ENCODE peak calls at places on chromosomes 5 and 9, in four cellular contexts. S is IMR-90, W is HepG2, D is K562. K is an unnamed sample.

GRCh38 chr5:95029569-95030366 is 255.1 kb downstream of the MCTP1 start:
- DNase-seq in W (no peak), S (no peak), D (no peak), K (no peak)

GRCh38 chr5:75461679-75462078 is 49.8 kb downstream of the CERT1 start:
- DNase-seq in W (no peak), D (no peak), S (peak), K (no peak)

GRCh38 chr9:133120343-133121199 is 469 bp downstream of the RALGDS start:
- DNase-seq in D (no peak), W (no peak), S (no peak), K (no peak)

GRCh38 chr5:76477061-76477460 is 74.0 kb downstream of the IQGAP2 start:
- DNase-seq in S (no peak), D (no peak), W (no peak), K (no peak)

GRCh38 chr9:137989999-137990715 is 112.6 kb downstream of the CACNA1B start:
- DNase-seq in D (no peak), W (no peak), S (no peak), K (no peak)

GRCh38 chr5:17089001-17089400 is 128.4 kb upstream of the BASP1 start:
- DNase-seq in D (no peak), W (no peak), S (no peak), K (no peak)

GRCh38 chr5:109316631-109317030 is 93.1 kb downstream of the PJA2 start:
- DNase-seq in W (no peak), D (no peak), S (peak), K (peak)

GRCh38 chr9:96453625-96454024 is 3.7 kb downstream of the HABP4 start:
- DNase-seq in W (peak), S (peak), D (no peak), K (peak)

GRCh38 chr5:81783401-81783800 is 32.5 kb upstream of the SSBP2 start:
- DNase-seq in W (no peak), S (no peak), D (no peak), K (no peak)
- TF ChIP-seq MAZ in W (no peak), S (no peak), D (no peak), K (no peak)

GRCh38 chr5:142357469-142358090 is 32.8 kb upstream of the SPRY4 start:
- DNase-seq in S (peak), D (no peak), W (no peak), K (no peak)

GRCh38 chr5:142356716-142357468 is 32.1 kb upstream of the SPRY4 start:
- DNase-seq in D (peak), S (peak), W (peak), K (peak)

GRCh38 chr5:142358121-142358520 is 33.3 kb upstream of the SPRY4 start:
- DNase-seq in S (no peak), W (no peak), D (no peak), K (no peak)

GRCh38 chr5:142358648-142359047 is 33.8 kb upstream of the SPRY4 start:
- DNase-seq in W (no peak), S (no peak), D (no peak), K (no peak)

GRCh38 chr5:142356318-142356715 is 31.5 kb upstream of the SPRY4 start:
- DNase-seq in W (no peak), S (peak), D (no peak), K (no peak)
- TF ChIP-seq MAZ in W (no peak), S (no peak), D (no peak), K (no peak)

DNA sequence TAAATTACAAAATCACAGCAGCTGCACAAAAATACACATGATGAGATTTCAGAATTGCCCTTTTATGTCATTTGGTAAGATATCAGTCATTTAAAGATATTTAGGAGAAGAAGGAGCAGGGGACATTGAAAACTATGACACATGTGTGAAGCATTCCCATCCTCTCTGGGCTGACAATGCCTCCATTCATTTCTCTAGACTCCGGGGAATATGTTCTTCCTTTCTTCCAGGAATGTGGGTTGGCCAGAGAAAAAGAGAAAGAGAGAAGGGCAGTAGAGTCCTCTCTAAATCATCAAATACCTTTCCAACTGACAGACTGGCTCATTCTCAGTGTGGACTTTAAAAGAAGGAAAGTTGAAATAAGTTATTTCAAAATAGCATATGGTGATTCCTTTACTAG is 205.6 kb upstream of the ADAMTSL1 start:
- DNase-seq in D (no peak), W (no peak), S (peak), K (no peak)
- TF ChIP-seq MAZ in D (no peak), W (no peak), S (no peak), K (no peak)

DNA sequence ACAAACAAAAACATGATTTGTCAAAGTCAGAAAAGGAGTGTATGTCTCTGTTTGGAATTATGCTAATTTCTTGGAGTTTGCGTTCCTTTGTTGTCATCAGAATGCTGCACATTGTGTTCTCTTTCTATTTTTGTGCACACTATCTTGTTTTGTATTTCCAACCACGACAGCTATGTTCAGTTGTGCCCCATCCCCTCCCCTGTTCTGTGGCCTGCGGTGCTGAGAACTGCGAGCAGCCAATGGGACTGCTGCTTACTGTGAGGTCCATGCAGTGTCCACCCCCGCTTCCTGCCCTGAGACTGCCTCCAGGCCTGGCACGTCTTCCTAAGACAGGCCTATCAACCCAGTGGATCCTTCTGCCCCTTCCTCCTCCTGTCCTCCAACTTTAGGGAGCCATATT is 76.8 kb downstream of the PALM2AKAP2 start:
- DNase-seq in W (no peak), S (peak), D (peak), K (no peak)
- TF ChIP-seq MAZ in W (no peak), S (no peak), D (no peak), K (no peak)

GRCh38 chr5:110477923-110478322 is 248.5 kb downstream of the TMEM232 start:
- DNase-seq in D (no peak), S (peak), W (no peak), K (no peak)
- TF ChIP-seq MAZ in D (no peak), S (no peak), W (no peak), K (no peak)

GRCh38 chr5:170536498-170536897 is 32.7 kb downstream of the KCNIP1 start:
- DNase-seq in S (no peak), D (no peak), W (no peak), K (no peak)
- TF ChIP-seq MAZ in S (no peak), D (no peak), W (no peak), K (no peak)

GRCh38 chr9:2157277-2158105 is 142.3 kb downstream of the SMARCA2 start:
- DNase-seq in W (no peak), D (no peak), S (peak), K (peak)
- TF ChIP-seq MAZ in W (no peak), D (no peak), S (no peak), K (no peak)

GRCh38 chr9:28547469-28547981 is 974.2 kb upstream of the C9orf72 start:
- DNase-seq in S (no peak), W (no peak), D (no peak), K (no peak)
- TF ChIP-seq MAZ in S (no peak), W (no peak), D (no peak), K (no peak)

K was measured in A549.